ENCODE peak calls at places on chromosomes 6 and 20, in eight cellular contexts. R, K, A, V, O, F, J and H are unnamed samples.

GRCh38 chr6:71289039-71289801 is 609 bp downstream of the OGFRL1 start:
- DNase-seq in R (no peak), K (peak), A (no peak), V (peak), O (no peak), F (peak), J (peak), H (no peak)

GRCh38 chr6:157946865-157947532 is 34.7 kb upstream of the SYNJ2 start:
- DNase-seq in R (no peak), K (no peak), A (no peak), V (no peak), O (no peak), F (peak), J (no peak), H (no peak)

GRCh38 chr6:38806271-38806670 is 91.2 kb downstream of the DNAH8 start:
- DNase-seq in R (no peak), K (no peak), A (no peak), V (no peak), O (no peak), F (peak), J (no peak), H (no peak)

GRCh38 chr6:1527098-1527497 is 82.6 kb upstream of the FOXC1 start:
- DNase-seq in R (peak), K (peak), A (no peak), V (no peak), O (no peak), F (no peak), J (peak), H (no peak)

GRCh38 chr6:25138697-25139051 is 140.5 kb upstream of the CARMIL1 start:
- DNase-seq in R (no peak), K (no peak), A (no peak), V (no peak), O (no peak), F (no peak), J (no peak), H (no peak)

GRCh38 chr20:22402990-22403859 is 181.1 kb downstream of the FOXA2 start:
- DNase-seq in R (no peak), K (no peak), A (no peak), V (no peak), O (no peak), F (peak), J (no peak), H (peak)

GRCh38 chr6:159594750-159595117 is 98.3 kb downstream of the SOD2 start:
- DNase-seq in R (no peak), K (no peak), A (no peak), V (no peak), O (no peak), F (no peak), J (peak), H (no peak)

GRCh38 chr20:24694727-24695528 is 225.5 kb downstream of the SYNDIG1 start:
- DNase-seq in R (no peak), K (peak), A (no peak), V (no peak), O (no peak), F (no peak), J (no peak), H (no peak)

GRCh38 chr20:1324598-1325172 is 4.3 kb downstream of the SDCBP2 start:
- DNase-seq in R (no peak), K (no peak), A (peak), V (no peak), O (no peak), F (no peak), J (peak), H (no peak)

GRCh38 chr6:9766240-9766915 is 648.5 kb downstream of the TFAP2A start:
- DNase-seq in R (no peak), K (no peak), A (no peak), V (no peak), O (no peak), F (no peak), J (peak), H (no peak)

GRCh38 chr20:49983848-49984408 is 1.1 kb downstream of the SNAI1 start:
- DNase-seq in R (no peak), K (peak), A (no peak), V (no peak), O (no peak), F (no peak), J (peak), H (no peak)

GRCh38 chr6:42450314-42451145 is 1.2 kb downstream of the TRERF1 start:
- DNase-seq in R (no peak), K (no peak), A (no peak), V (no peak), O (no peak), F (peak), J (peak), H (no peak)

GRCh38 chr6:32074996-32075532 is 34.1 kb downstream of the TNXB start:
- DNase-seq in R (no peak), K (peak), A (no peak), V (no peak), O (no peak), F (no peak), J (peak), H (no peak)

GRCh38 chr6:19669206-19669605 is 168.0 kb upstream of the ID4 start:
- DNase-seq in R (no peak), K (no peak), A (no peak), V (no peak), O (no peak), F (no peak), J (peak), H (no peak)

GRCh38 chr6:105791569-105792318 is 294.4 kb upstream of the PRDM1 start:
- DNase-seq in R (no peak), K (no peak), A (no peak), V (peak), O (no peak), F (no peak), J (no peak), H (no peak)

GRCh38 chr6:13365320-13365719 is 37.0 kb upstream of the TBC1D7 start:
- DNase-seq in R (no peak), K (no peak), A (no peak), V (no peak), O (no peak), F (no peak), J (no peak), H (no peak)

GRCh38 chr20:31815408-31816188 is 3.6 kb upstream of the MYLK2 start:
- DNase-seq in R (peak), K (no peak), A (no peak), V (no peak), O (no peak), F (no peak), J (no peak), H (no peak)

GRCh38 chr6:29510202-29510601 is 22.4 kb upstream of the MAS1L start:
- DNase-seq in R (no peak), K (no peak), A (no peak), V (no peak), O (no peak), F (no peak), J (no peak), H (no peak)

GRCh38 chr6:120735641-120736040 is 598.6 kb downstream of the TBC1D32 start:
- DNase-seq in R (no peak), K (no peak), A (no peak), V (no peak), O (no peak), F (no peak), J (peak), H (no peak)

GRCh38 chr20:40511478-40511877 is 177.6 kb downstream of the MAFB start:
- DNase-seq in R (no peak), K (no peak), A (no peak), V (no peak), O (no peak), F (no peak), J (peak), H (no peak)

GRCh38 chr20:19775353-19776201 is 17.5 kb downstream of the RIN2 start:
- DNase-seq in R (no peak), K (no peak), A (no peak), V (peak), O (no peak), F (no peak), J (no peak), H (no peak)

GRCh38 chr6:11410539-11411307 is 126.8 kb upstream of the TMEM170B start:
- DNase-seq in R (no peak), K (no peak), A (no peak), V (no peak), O (no peak), F (no peak), J (no peak), H (no peak)

GRCh38 chr20:36415475-36416002 is 109.4 kb downstream of the DLGAP4 start:
- DNase-seq in R (no peak), K (no peak), A (no peak), V (no peak), O (no peak), F (no peak), J (no peak), H (no peak)

GRCh38 chr6:109242923-109243322 is 139.3 kb downstream of the CD164 start:
- DNase-seq in R (no peak), K (no peak), A (no peak), V (no peak), O (no peak), F (no peak), J (no peak), H (no peak)

GRCh38 chr6:130309028-130309427 is 56.8 kb upstream of the TMEM200A start:
- DNase-seq in R (no peak), K (no peak), A (no peak), V (no peak), O (no peak), F (no peak), J (no peak), H (no peak)

GRCh38 chr6:39999006-39999867 is 65.0 kb upstream of the MOCS1 start:
- DNase-seq in R (no peak), K (no peak), A (no peak), V (no peak), O (no peak), F (no peak), J (no peak), H (no peak)

GRCh38 chr6:158290659-158291058 is 21.6 kb upstream of the TULP4 start:
- DNase-seq in R (no peak), K (no peak), A (peak), V (no peak), O (no peak), F (no peak), J (no peak), H (no peak)